ENCODE peak calls at places on chromosomes 12 and 14, in seven cellular contexts. R, M, Y, L, F, P and Q are unnamed samples.

GRCh38 chr12:86735851-86736250 is 479.7 kb upstream of the MGAT4C start:
- DNase-seq in R (no peak), M (no peak), Y (no peak), L (no peak), F (no peak), P (no peak), Q (no peak)

GRCh38 chr12:4441355-4442330 is 4.0 kb downstream of the FGF6 start:
- DNase-seq in R (no peak), M (no peak), Y (no peak), L (peak; percentile 23), F (no peak), P (no peak), Q (peak; percentile 98)

GRCh38 chr12:27762757-27763156 is 17.3 kb upstream of the KLHL42 start:
- DNase-seq in R (no peak), M (no peak), Y (no peak), L (no peak), F (no peak), P (no peak), Q (no peak)

GRCh38 chr12:80622271-80622670 is 85.2 kb upstream of the MYF6 start:
- DNase-seq in R (no peak), M (no peak), Y (no peak), L (no peak), F (no peak), P (no peak), Q (peak; percentile 45)

GRCh38 chr12:114311966-114312365 is 94.0 kb downstream of the TBX5 start:
- DNase-seq in R (no peak), M (no peak), Y (no peak), L (no peak), F (no peak), P (no peak), Q (no peak)

GRCh38 chr14:90551070-90551704 is 154.4 kb downstream of the CALM1 start:
- DNase-seq in R (no peak), M (no peak), Y (no peak), L (no peak), F (no peak), P (peak; percentile 59), Q (no peak)

GRCh38 chr14:36655963-36656768 is 5.5 kb upstream of the PAX9 start:
- DNase-seq in R (no peak), M (peak; percentile 54), Y (no peak), L (no peak), F (no peak), P (peak; percentile 73), Q (no peak)

GRCh38 chr14:64444984-64445845 is 20.1 kb upstream of the AKAP5 start:
- DNase-seq in R (peak; percentile 33), M (no peak), Y (no peak), L (no peak), F (no peak), P (peak; percentile 45), Q (peak; percentile 65)

GRCh38 chr12:96719671-96720362 is 187.2 kb upstream of the NEDD1 start:
- DNase-seq in R (no peak), M (peak; percentile 21), Y (no peak), L (no peak), F (no peak), P (no peak), Q (no peak)

GRCh38 chr12:113440947-113441782 is 19.0 kb downstream of the SDSL start:
- DNase-seq in R (no peak), M (no peak), Y (no peak), L (no peak), F (no peak), P (no peak), Q (no peak)

GRCh38 chr12:114841557-114842251 is 157.7 kb upstream of the TBX3 start:
- DNase-seq in R (no peak), M (no peak), Y (no peak), L (no peak), F (no peak), P (no peak), Q (no peak)

GRCh38 chr12:116048886-116049285 is 228.6 kb downstream of the MED13L start:
- DNase-seq in R (no peak), M (no peak), Y (no peak), L (no peak), F (no peak), P (no peak), Q (no peak)

GRCh38 chr12:95646781-95647184 is 95.5 kb upstream of the USP44 start:
- DNase-seq in R (no peak), M (no peak), Y (no peak), L (no peak), F (no peak), P (no peak), Q (no peak)

GRCh38 chr12:56385873-56386272 is 23.2 kb upstream of the APOF start:
- DNase-seq in R (no peak), M (no peak), Y (no peak), L (no peak), F (no peak), P (no peak), Q (peak; percentile 41)

GRCh38 chr12:108621161-108621560 is 12.5 kb downstream of the SELPLG start:
- DNase-seq in R (no peak), M (no peak), Y (no peak), L (no peak), F (no peak), P (no peak), Q (no peak)

GRCh38 chr12:105076098-105076497 is 8.2 kb downstream of the ALDH1L2 start:
- DNase-seq in R (no peak), M (no peak), Y (no peak), L (no peak), F (no peak), P (no peak), Q (no peak)

GRCh38 chr12:3988519-3989217 is 115.5 kb upstream of the PARP11 start:
- DNase-seq in R (peak; percentile 29), M (no peak), Y (no peak), L (no peak), F (no peak), P (no peak), Q (no peak)

GRCh38 chr12:104687823-104688573 is 231.2 kb downstream of the CHST11 start:
- DNase-seq in R (peak; percentile 55), M (no peak), Y (no peak), L (no peak), F (no peak), P (no peak), Q (no peak)

GRCh38 chr12:81416571-81416970 is 338.7 kb downstream of the ACSS3 start:
- DNase-seq in R (no peak), M (no peak), Y (no peak), L (no peak), F (no peak), P (no peak), Q (no peak)

GRCh38 chr12:121465921-121466799 is 66.2 kb downstream of the RNF34 start:
- DNase-seq in R (peak; percentile 52), M (no peak), Y (no peak), L (no peak), F (no peak), P (no peak), Q (peak; percentile 41)
- H3K27ac ChIP-seq in R (peak overlapping the region; percentile 43), M (peak overlapping the region; percentile 1), Y (peak overlapping the region; percentile 47), L (no peak overlapping the region), F (peak overlapping the region; percentile 80), P (no peak overlapping the region), Q (no peak overlapping the region)

DNA sequence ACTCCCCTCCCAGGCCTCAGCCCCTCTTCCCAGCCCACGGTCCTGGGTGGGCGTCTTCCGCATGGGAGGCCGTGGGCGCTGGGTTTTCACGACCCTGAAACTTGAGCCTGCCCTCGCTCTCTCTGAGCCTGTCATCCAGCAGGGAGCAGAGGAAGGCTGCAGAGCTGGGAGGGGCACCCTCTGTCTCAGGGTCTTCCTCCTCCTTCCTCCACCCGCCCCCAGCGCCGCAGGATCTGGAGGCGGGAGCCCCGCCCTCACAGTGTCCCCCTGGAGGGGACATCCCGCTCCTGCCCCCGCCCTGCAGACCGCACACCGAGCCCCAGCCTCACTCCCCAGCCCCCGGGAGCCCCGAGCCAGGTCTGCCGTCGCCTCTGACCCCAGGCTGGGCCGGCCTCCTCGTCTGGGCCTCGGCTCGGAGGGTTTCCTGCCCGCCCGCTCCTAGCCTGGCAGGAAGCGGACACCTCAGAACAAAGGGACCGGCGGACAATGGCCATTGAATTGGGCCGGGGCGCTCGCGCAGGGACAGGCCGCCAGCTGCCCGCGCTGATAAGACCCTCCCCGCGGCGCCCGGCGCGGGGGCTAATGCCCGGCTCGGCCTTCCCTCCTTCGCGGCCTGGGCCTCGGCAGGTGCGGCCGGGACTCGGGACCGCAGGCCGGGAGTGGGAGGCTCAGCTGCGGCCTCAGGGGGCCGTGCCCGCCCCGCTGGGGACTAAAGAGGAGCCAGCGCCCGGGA is 15.3 kb upstream of the NUDT14 start:
- DNase-seq in R (no peak), M (no peak), Y (peak; percentile 63), L (no peak), F (no peak), P (no peak), Q (no peak)
- H3K4me3 ChIP-seq in R (no peak overlapping the region), M (no peak overlapping the region), Y (peak overlapping the region; percentile 54), L (no peak overlapping the region), F (no peak overlapping the region), P (no peak overlapping the region), Q (peak overlapping the region; percentile 22)

DNA sequence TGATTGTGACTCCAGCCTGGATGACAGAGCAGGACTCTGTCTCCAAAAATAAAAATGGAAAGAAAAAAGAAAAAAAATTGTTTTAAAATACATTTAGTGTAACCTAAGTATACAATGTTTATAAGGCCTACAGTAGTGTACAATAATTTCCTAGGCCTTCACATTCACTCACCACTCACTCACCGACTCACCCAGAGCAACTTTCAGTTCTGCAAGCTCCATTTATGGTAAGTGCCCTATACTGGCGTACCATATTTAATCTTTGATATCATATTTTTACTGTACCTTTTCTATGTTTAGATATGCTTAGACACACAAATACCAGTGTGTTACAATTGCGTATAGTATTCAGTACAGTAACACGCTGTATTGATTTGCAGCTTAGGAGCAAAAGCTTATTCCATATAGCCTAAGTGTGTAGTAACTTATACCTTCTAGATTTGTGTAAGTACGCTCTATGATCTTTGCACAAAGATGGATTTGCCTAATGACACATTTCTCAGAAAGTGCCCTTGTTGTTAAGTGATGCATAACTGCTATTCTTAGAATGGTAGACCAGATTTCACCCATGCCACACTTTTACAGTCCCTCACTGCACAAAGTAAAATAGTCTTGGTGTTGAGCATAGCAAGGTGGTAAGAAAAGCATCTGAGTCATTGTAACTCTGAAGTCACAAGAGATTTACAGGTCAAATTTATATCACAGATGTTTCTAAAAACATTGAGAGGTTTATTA is 151.9 kb downstream of the LRRK2 start:
- DNase-seq in R (no peak), M (no peak), Y (no peak), L (no peak), F (no peak), P (no peak), Q (no peak)
- H3K4me1 ChIP-seq in R (no peaks in the 10 kb centered on the region), M (no peaks in the 10 kb centered on the region), Y (no peaks in the 10 kb centered on the region), L (no peaks in the 10 kb centered on the region), F (no peaks in the 10 kb centered on the region), P (no peaks in the 10 kb centered on the region), Q (no peaks in the 10 kb centered on the region)

GRCh38 chr14:99615497-99616245 is 11.7 kb upstream of the CCDC85C start:
- DNase-seq in R (no peak), M (no peak), Y (no peak), L (no peak), F (no peak), P (peak; percentile 24), Q (no peak)

GRCh38 chr14:99616832-99617488 is 13.0 kb upstream of the CCDC85C start:
- DNase-seq in R (no peak), M (no peak), Y (no peak), L (no peak), F (no peak), P (no peak), Q (no peak)

GRCh38 chr14:99621948-99622347 is 17.9 kb upstream of the CCDC85C start:
- DNase-seq in R (no peak), M (no peak), Y (no peak), L (no peak), F (no peak), P (no peak), Q (no peak)

GRCh38 chr14:99624024-99624423 is 20.0 kb upstream of the CCDC85C start:
- DNase-seq in R (no peak), M (no peak), Y (no peak), L (no peak), F (no peak), P (no peak), Q (no peak)

GRCh38 chr14:99619873-99620834 is 16.1 kb upstream of the CCDC85C start:
- DNase-seq in R (no peak), M (no peak), Y (no peak), L (no peak), F (no peak), P (no peak), Q (no peak)
- H3K27ac ChIP-seq in R (no peak overlapping the region), M (no peak overlapping the region), Y (peak overlapping the region; percentile 66), L (no peak overlapping the region), F (no peak overlapping the region), P (no peak overlapping the region), Q (no peak overlapping the region)